ENCODE peak calls at places on chromosome 11, in seven cellular contexts. K, U, S, T, H, L and D are unnamed samples.

GRCh38 chr11:9680028-9680427 is 16.2 kb downstream of the SWAP70 start:
- DNase-seq in L (no peak), T (no peak), U (peak; percentile 53), S (no peak), K (no peak), H (no peak), D (no peak)

GRCh38 chr11:69433741-69434140 is 47.7 kb upstream of the LINC01488 start:
- DNase-seq in S (peak; percentile 30), H (no peak), L (no peak), T (no peak), K (no peak), U (no peak), D (no peak)

GRCh38 chr11:67436459-67437081 is 912 bp downstream of the PTPRCAP start:
- DNase-seq in K (peak; percentile 73), H (no peak), U (no peak), L (no peak), T (peak; percentile 87), S (peak; percentile 48), D (peak; percentile 65)

GRCh38 chr11:95567685-95568084 is 221.9 kb downstream of the FAM76B start:
- DNase-seq in S (no peak), T (no peak), L (no peak), H (no peak), U (peak; percentile 45), K (no peak), D (no peak)

GRCh38 chr11:61776561-61777075 is 15.8 kb downstream of the TMEM258 start:
- DNase-seq in U (peak; percentile 80), S (peak; percentile 90), H (peak; percentile 28), T (peak; percentile 80), K (peak; percentile 41), L (peak; percentile 74), D (peak; percentile 50)

GRCh38 chr11:91820709-91821108 is 403.9 kb upstream of the FAT3 start:
- DNase-seq in L (no peak), T (no peak), U (no peak), H (no peak), S (no peak), K (no peak), D (no peak)

GRCh38 chr11:14634813-14635212 is 8.8 kb upstream of the PDE3B start:
- DNase-seq in K (no peak), L (no peak), U (no peak), S (no peak), T (no peak), H (no peak), D (no peak)

GRCh38 chr11:14270690-14271542 is 88.1 kb downstream of the RRAS2 start:
- DNase-seq in T (no peak), L (no peak), S (no peak), K (no peak), U (no peak), H (no peak), D (no peak)

GRCh38 chr11:61969838-61970452 is 2.5 kb upstream of the FTH1 start:
- DNase-seq in L (peak; percentile 91), S (no peak), U (peak; percentile 88), H (no peak), T (no peak), K (no peak), D (no peak)

GRCh38 chr11:10758959-10759358 is 7.9 kb downstream of the CTR9 start:
- DNase-seq in H (no peak), L (peak; percentile 35), S (no peak), K (no peak), U (no peak), T (no peak), D (no peak)

GRCh38 chr11:2378527-2379210 is 1.6 kb downstream of the CD81 start:
- DNase-seq in H (no peak), T (no peak), S (no peak), L (peak; percentile 45), U (peak; percentile 44), K (no peak), D (no peak)

GRCh38 chr11:47189100-47189834 is 3.0 kb upstream of the PACSIN3 start:
- DNase-seq in K (no peak), S (no peak), T (no peak), U (peak; percentile 95), L (peak; percentile 83), H (no peak), D (no peak)

GRCh38 chr11:68263444-68264035 is 8.2 kb downstream of the C11orf24 start:
- DNase-seq in K (no peak), H (no peak), U (no peak), L (no peak), S (no peak), T (no peak), D (no peak)

GRCh38 chr11:95586155-95586554 is 203.4 kb downstream of the FAM76B start:
- DNase-seq in K (no peak), L (no peak), S (no peak), H (no peak), U (no peak), T (no peak), D (no peak)

GRCh38 chr11:27423125-27423524 is 49.5 kb downstream of the LGR4 start:
- DNase-seq in S (no peak), K (no peak), T (no peak), H (no peak), L (peak; percentile 52), U (peak; percentile 92), D (no peak)

GRCh38 chr11:119166368-119167076 is 2.0 kb upstream of the NLRX1 start:
- DNase-seq in L (peak; percentile 83), S (no peak), H (no peak), U (peak; percentile 76), T (no peak), K (no peak), D (no peak)

GRCh38 chr11:128848815-128849455 is 18.2 kb downstream of the KCNJ1 start:
- DNase-seq in K (peak; percentile 48), L (peak; percentile 64), H (peak; percentile 49), T (peak; percentile 89), U (peak; percentile 37), S (peak; percentile 85), D (peak; percentile 57)

GRCh38 chr11:14418801-14419417 is 59.9 kb upstream of the RRAS2 start:
- DNase-seq in K (no peak), H (peak; percentile 48), L (peak; percentile 60), T (no peak), U (peak; percentile 67), S (no peak), D (no peak)

GRCh38 chr11:133917921-133918605 is 38.7 kb downstream of the IGSF9B start:
- DNase-seq in H (no peak), U (no peak), S (no peak), K (no peak), T (no peak), L (no peak), D (no peak)

GRCh38 chr11:3894128-3894731 is 38.8 kb downstream of the STIM1 start:
- DNase-seq in S (no peak), T (no peak), L (no peak), K (no peak), H (no peak), U (no peak), D (peak; percentile 84)

GRCh38 chr11:2521081-2521480 is 76.3 kb downstream of the KCNQ1 start:
- DNase-seq in S (peak; percentile 37), H (no peak), U (no peak), T (peak; percentile 47), K (no peak), L (no peak), D (peak; percentile 6)